ENCODE peak calls at places on chromosomes 13 and 19, in seven cellular contexts. Y is amniotic stem cell; L is HEK293T; Z is activated T-helper 1 cell treated with Interleukin-2 at 50 U/mL for 16 hours; O is EL; M is activated naive CD4-positive, alpha-beta T cell; A is NCI-H510A. P is an unnamed sample.

GRCh38 chr19:30123109-30123508 is 181.1 kb downstream of the URI1 start:
- DNase-seq in Y (no peak), L (no peak), Z (no peak), O (no peak), M (no peak), A (no peak), P (no peak)

GRCh38 chr19:38924383-38924782 is 6.2 kb downstream of the SARS2 start:
- DNase-seq in Y (no peak), L (no peak), Z (no peak), O (no peak), M (no peak), A (no peak), P (no peak)

GRCh38 chr13:53545340-53545941 is 516.8 kb downstream of the OLFM4 start:
- DNase-seq in Y (no peak), L (no peak), Z (no peak), O (no peak), M (no peak), A (no peak), P (no peak)

GRCh38 chr19:1739960-1740629 is 13.2 kb upstream of the ONECUT3 start:
- DNase-seq in Y (no peak), L (no peak), Z (no peak), O (no peak), M (no peak), A (no peak), P (no peak)

GRCh38 chr13:28655566-28655965 is 3.4 kb upstream of the POMP start:
- DNase-seq in Y (no peak), L (no peak), Z (no peak), O (peak), M (no peak), A (no peak), P (no peak)

GRCh38 chr13:26616126-26616525 is 58.6 kb downstream of the WASF3 start:
- DNase-seq in Y (peak), L (no peak), Z (no peak), O (peak), M (no peak), A (no peak), P (no peak)

GRCh38 chr19:10748924-10749434 is 31.1 kb downstream of the DNM2 start:
- DNase-seq in Y (no peak), L (no peak), Z (no peak), O (peak), M (no peak), A (no peak), P (peak)

GRCh38 chr13:102948006-102948405 is 102.2 kb downstream of the ERCC5 start:
- DNase-seq in Y (no peak), L (no peak), Z (no peak), O (no peak), M (no peak), A (no peak), P (peak)

GRCh38 chr13:106610511-106610910 is 42.6 kb upstream of the ARGLU1 start:
- DNase-seq in Y (no peak), L (no peak), Z (no peak), O (peak), M (no peak), A (no peak), P (no peak)

GRCh38 chr19:46559203-46559602 is 41.9 kb upstream of the CALM3 start:
- DNase-seq in Y (no peak), L (no peak), Z (no peak), O (no peak), M (no peak), A (no peak), P (no peak)

GRCh38 chr13:36026556-36026955 is 104.6 kb downstream of the DCLK1 start:
- DNase-seq in Y (no peak), L (no peak), Z (no peak), O (no peak), M (no peak), A (no peak), P (no peak)

GRCh38 chr13:57191667-57192066 is 24.7 kb downstream of the PRR20E start:
- DNase-seq in Y (no peak), L (no peak), Z (no peak), O (no peak), M (no peak), A (no peak), P (no peak)

GRCh38 chr19:10339977-10340376 is 553 bp upstream of the ICAM3 start:
- DNase-seq in Y (no peak), L (no peak), Z (no peak), O (no peak), M (no peak), A (no peak), P (no peak)

GRCh38 chr19:43406297-43406696 is 8.4 kb upstream of the TEX101 start:
- DNase-seq in Y (no peak), L (no peak), Z (no peak), O (no peak), M (no peak), A (no peak), P (no peak)

GRCh38 chr13:45626731-45627374 is 11.3 kb upstream of the ERICH6B start:
- DNase-seq in Y (no peak), L (no peak), Z (no peak), O (peak), M (no peak), A (no peak), P (no peak)

GRCh38 chr13:42600943-42601342 is 27.0 kb downstream of the TNFSF11 start:
- DNase-seq in Y (no peak), L (no peak), Z (no peak), O (no peak), M (no peak), A (no peak), P (no peak)

GRCh38 chr19:22545751-22546150 is 88.4 kb upstream of the ZNF492 start:
- DNase-seq in Y (no peak), L (peak), Z (no peak), O (peak), M (no peak), A (no peak), P (no peak)

GRCh38 chr19:18865973-18866799 is 29.8 kb downstream of the CERS1 start:
- DNase-seq in Y (no peak), L (peak), Z (peak), O (peak), M (peak), A (no peak), P (no peak)

GRCh38 chr13:36131215-36131930 is at the start of gene DCLK1:
- DNase-seq in Y (no peak), L (peak), Z (no peak), O (peak), M (no peak), A (peak), P (no peak)

GRCh38 chr19:13849991-13850909 is 26.7 kb upstream of the NANOS3 start:
- DNase-seq in Y (no peak), L (peak), Z (peak), O (peak), M (no peak), A (no peak), P (no peak)

GRCh38 chr13:27952931-27953670 is 16.0 kb downstream of the CDX2 start:
- DNase-seq in Y (no peak), L (no peak), Z (no peak), O (no peak), M (no peak), A (no peak), P (peak)

GRCh38 chr19:56348289-56348877 is 33.7 kb upstream of the ZSCAN5A start:
- DNase-seq in Y (no peak), L (no peak), Z (no peak), O (peak), M (no peak), A (no peak), P (no peak)

GRCh38 chr19:31126236-31126635 is 223.0 kb downstream of the TSHZ3 start:
- DNase-seq in Y (no peak), L (no peak), Z (no peak), O (peak), M (no peak), A (no peak), P (no peak)

GRCh38 chr19:45630463-45630862 is 8.7 kb downstream of the EML2 start:
- DNase-seq in Y (peak), L (no peak), Z (no peak), O (peak), M (no peak), A (no peak), P (no peak)

GRCh38 chr19:15265849-15266248 is 33.6 kb upstream of the EPHX3 start:
- DNase-seq in Y (peak), L (no peak), Z (no peak), O (peak), M (no peak), A (no peak), P (peak)

GRCh38 chr13:113597386-113598080 is 13.0 kb downstream of the TFDP1 start:
- DNase-seq in Y (no peak), L (no peak), Z (no peak), O (no peak), M (no peak), A (no peak), P (no peak)

GRCh38 chr19:36489920-36490415 is 607 bp upstream of the ZNF566 start:
- DNase-seq in Y (no peak), L (peak), Z (peak), O (peak), M (peak), A (peak), P (no peak)